ENCODE peak calls at places on chromosomes 16 and 17, in four cellular contexts. One of them, this sample, is unnamed. For H3K79me2, the result is how much of the 10 kb centered on the place peaks cover.

GRCh38 chr17:45190503-45191282 is 29.0 kb downstream of the HEXIM2 start:
- DNase-seq in K562: peak
- DNase-seq in H1: no peak
- DNase-seq in HepG2: no peak
- DNase-seq in this sample: no peak

GRCh38 chr17:57108656-57109392 is 23.8 kb downstream of the AKAP1 start:
- DNase-seq in K562: no peak
- DNase-seq in H1: no peak
- DNase-seq in HepG2: no peak
- DNase-seq in this sample: no peak

GRCh38 chr16:57503366-57503765 is 17.1 kb upstream of the DOK4 start:
- DNase-seq in K562: peak
- DNase-seq in H1: no peak
- DNase-seq in HepG2: no peak
- DNase-seq in this sample: no peak

GRCh38 chr17:31859487-31860008 is 504 bp upstream of the COPRS start:
- DNase-seq in K562: no peak
- DNase-seq in H1: no peak
- DNase-seq in HepG2: no peak
- DNase-seq in this sample: no peak

GRCh38 chr17:888998-889401 is 90.6 kb downstream of the NXN start:
- DNase-seq in K562: no peak
- DNase-seq in H1: no peak
- DNase-seq in HepG2: no peak
- DNase-seq in this sample: no peak

GRCh38 chr16:17026600-17027242 is 444.0 kb downstream of the XYLT1 start:
- DNase-seq in K562: no peak
- DNase-seq in H1: no peak
- DNase-seq in HepG2: no peak
- DNase-seq in this sample: no peak

GRCh38 chr17:1222321-1222720 is 42.5 kb upstream of the ABR start:
- DNase-seq in K562: no peak
- DNase-seq in H1: no peak
- DNase-seq in HepG2: no peak
- DNase-seq in this sample: no peak

GRCh38 chr17:30290696-30291570 is 811 bp downstream of the BLMH start:
- DNase-seq in K562: peak
- DNase-seq in H1: no peak
- DNase-seq in HepG2: peak
- DNase-seq in this sample: peak

GRCh38 chr16:52546291-52546941 is 527 bp downstream of the TOX3 start:
- DNase-seq in K562: no peak
- DNase-seq in H1: peak
- DNase-seq in HepG2: no peak
- DNase-seq in this sample: no peak

GRCh38 chr16:66735891-66736290 is 15.5 kb downstream of the DYNC1LI2 start:
- DNase-seq in K562: no peak
- DNase-seq in H1: no peak
- DNase-seq in HepG2: no peak
- DNase-seq in this sample: no peak

GRCh38 chr16:58494981-58495860 is 4.7 kb upstream of the NDRG4 start:
- DNase-seq in K562: peak
- DNase-seq in H1: peak
- DNase-seq in HepG2: peak
- DNase-seq in this sample: peak

GRCh38 chr16:83301966-83302365 is 505.8 kb upstream of the HSBP1 start:
- DNase-seq in K562: no peak
- DNase-seq in H1: no peak
- DNase-seq in HepG2: no peak
- DNase-seq in this sample: peak

GRCh38 chr16:84926462-84926861 is 84.9 kb downstream of the ZDHHC7 start:
- DNase-seq in K562: no peak
- DNase-seq in H1: no peak
- DNase-seq in HepG2: no peak
- DNase-seq in this sample: no peak
- H3K79me2 ChIP-seq in K562: under half
- H3K79me2 ChIP-seq in H1: under half
- H3K79me2 ChIP-seq in HepG2: under half
- H3K79me2 ChIP-seq in this sample: under half

DNA sequence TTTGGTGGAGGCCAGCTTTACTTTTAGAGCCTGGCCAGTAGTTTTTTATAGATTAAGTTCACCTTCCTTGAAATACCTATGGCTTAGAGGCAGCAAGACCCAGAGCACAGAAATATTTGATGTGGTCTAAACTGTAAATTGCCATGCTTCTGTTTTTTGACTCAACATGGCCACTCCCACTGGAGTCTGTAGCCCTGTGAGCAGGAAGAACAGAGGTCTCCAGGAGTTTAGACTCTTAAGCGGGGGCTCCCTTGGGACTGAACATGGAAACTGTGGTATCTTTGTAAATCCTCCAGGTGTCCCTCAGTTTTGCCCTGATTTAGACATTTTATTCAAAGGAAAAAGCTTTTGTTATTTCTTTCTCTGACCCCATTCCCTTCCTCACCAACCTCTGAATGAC is 145.6 kb downstream of the FTO start:
- DNase-seq in K562: no peak
- DNase-seq in H1: no peak
- DNase-seq in HepG2: no peak
- DNase-seq in this sample: no peak
- H3K4me2 ChIP-seq in K562: no peak
- H3K4me2 ChIP-seq in H1: no peak
- H3K4me2 ChIP-seq in HepG2: no peak
- H3K4me2 ChIP-seq in this sample: no peak

GRCh38 chr16:2270070-2270462 is 2.1 kb upstream of the RNPS1 start:
- DNase-seq in K562: no peak
- DNase-seq in H1: no peak
- DNase-seq in HepG2: no peak
- DNase-seq in this sample: no peak
- TF ChIP-seq JUN in K562: no peak
- TF ChIP-seq JUN in H1: no peak
- TF ChIP-seq JUN in HepG2: no peak
- TF ChIP-seq JUN in this sample: no peak

GRCh38 chr16:24045641-24046040 is 209.9 kb downstream of the PRKCB start:
- DNase-seq in K562: no peak
- DNase-seq in H1: peak
- DNase-seq in HepG2: no peak
- DNase-seq in this sample: no peak

GRCh38 chr16:24052466-24053324 is 203.4 kb upstream of the CACNG3 start:
- DNase-seq in K562: no peak
- DNase-seq in H1: no peak
- DNase-seq in HepG2: no peak
- DNase-seq in this sample: no peak

GRCh38 chr16:24046442-24046841 is 209.7 kb upstream of the CACNG3 start:
- DNase-seq in K562: no peak
- DNase-seq in H1: peak
- DNase-seq in HepG2: no peak
- DNase-seq in this sample: no peak

GRCh38 chr16:24051125-24051524 is 205.0 kb upstream of the CACNG3 start:
- DNase-seq in K562: no peak
- DNase-seq in H1: peak
- DNase-seq in HepG2: no peak
- DNase-seq in this sample: no peak

DNA sequence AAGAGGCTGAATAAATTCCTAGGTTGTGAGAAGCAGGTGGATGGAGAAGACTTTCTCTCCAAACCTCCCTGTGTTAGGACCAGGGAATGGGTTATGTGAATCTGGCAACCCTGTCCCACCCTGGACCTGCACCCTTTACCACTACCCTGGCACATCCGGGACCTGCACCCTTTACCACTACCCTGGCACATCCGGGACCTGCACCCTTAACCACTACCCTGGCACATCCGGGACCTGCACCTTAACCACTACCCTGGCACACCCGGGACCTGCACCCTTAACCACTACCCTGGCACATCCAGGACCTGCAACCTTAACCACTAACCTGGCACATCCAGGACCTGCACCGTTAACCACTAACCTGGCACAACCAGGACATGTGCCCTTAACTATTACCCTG is 207.0 kb upstream of the CACNG3 start:
- DNase-seq in K562: no peak
- DNase-seq in H1: no peak
- DNase-seq in HepG2: no peak
- DNase-seq in this sample: no peak
- H3K79me2 ChIP-seq in K562: under half
- H3K79me2 ChIP-seq in H1: under half
- H3K79me2 ChIP-seq in HepG2: under half
- H3K79me2 ChIP-seq in this sample: under half

GRCh38 chr17:79281803-79282202 is 207.2 kb downstream of the ENGASE start:
- DNase-seq in K562: no peak
- DNase-seq in H1: no peak
- DNase-seq in HepG2: peak
- DNase-seq in this sample: no peak

GRCh38 chr17:79279320-79279719 is 204.7 kb downstream of the ENGASE start:
- DNase-seq in K562: no peak
- DNase-seq in H1: no peak
- DNase-seq in HepG2: no peak
- DNase-seq in this sample: no peak

GRCh38 chr17:79280010-79280409 is 205.4 kb downstream of the ENGASE start:
- DNase-seq in K562: no peak
- DNase-seq in H1: no peak
- DNase-seq in HepG2: no peak
- DNase-seq in this sample: no peak

GRCh38 chr17:79282294-79282693 is 207.7 kb downstream of the ENGASE start:
- DNase-seq in K562: no peak
- DNase-seq in H1: no peak
- DNase-seq in HepG2: no peak
- DNase-seq in this sample: no peak

DNA sequence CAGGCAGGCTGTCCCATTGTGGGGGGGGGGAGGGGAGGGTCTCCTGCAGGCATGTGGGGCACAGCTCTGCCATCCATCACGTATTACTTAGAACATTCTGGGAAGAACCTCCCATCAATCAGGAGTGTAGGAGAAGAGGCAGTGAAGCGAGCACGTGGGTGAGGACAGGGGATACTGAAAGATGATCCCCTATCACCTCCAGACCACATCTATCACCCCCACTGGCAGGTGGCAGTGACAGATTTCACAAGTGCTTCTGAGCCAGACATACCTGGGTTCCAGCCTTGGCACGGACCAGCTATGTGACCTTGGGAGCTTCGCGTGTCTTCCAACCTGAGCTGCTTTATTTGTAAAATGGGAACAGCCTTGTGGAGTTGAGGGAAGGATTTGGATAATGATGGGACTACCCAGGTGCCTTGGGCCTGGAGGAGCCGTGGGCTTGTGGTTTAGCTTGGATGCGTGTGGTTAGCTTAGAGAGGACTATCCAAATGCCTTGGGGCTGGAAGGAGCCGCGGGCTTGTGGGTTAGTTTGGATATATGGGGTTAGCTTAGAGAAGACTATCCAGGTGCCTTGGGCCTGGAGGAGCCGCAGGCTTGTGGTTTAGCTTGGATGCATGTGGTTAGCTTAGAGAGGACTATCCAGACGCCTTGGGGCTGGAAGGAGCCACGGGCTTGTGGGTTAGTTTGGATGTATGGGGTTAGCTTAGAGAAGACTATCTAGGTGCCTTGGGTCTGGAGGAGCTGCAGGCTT is 206.4 kb downstream of the ENGASE start:
- DNase-seq in K562: no peak
- DNase-seq in H1: no peak
- DNase-seq in HepG2: no peak
- DNase-seq in this sample: no peak
- H3K4me2 ChIP-seq in K562: no peak
- H3K4me2 ChIP-seq in H1: no peak
- H3K4me2 ChIP-seq in HepG2: no peak
- H3K4me2 ChIP-seq in this sample: no peak

GRCh38 chr16:48963901-48964615 is 317.6 kb downstream of the CBLN1 start:
- DNase-seq in K562: no peak
- DNase-seq in H1: no peak
- DNase-seq in HepG2: no peak
- DNase-seq in this sample: no peak
- TF ChIP-seq JUN in K562: no peak
- TF ChIP-seq JUN in H1: no peak
- TF ChIP-seq JUN in HepG2: no peak
- TF ChIP-seq JUN in this sample: no peak

GRCh38 chr17:51050291-51051033 is 70.2 kb downstream of the SPAG9 start:
- DNase-seq in K562: no peak
- DNase-seq in H1: no peak
- DNase-seq in HepG2: no peak
- DNase-seq in this sample: no peak

GRCh38 chr17:51054748-51055147 is 65.9 kb downstream of the SPAG9 start:
- DNase-seq in K562: no peak
- DNase-seq in H1: no peak
- DNase-seq in HepG2: no peak
- DNase-seq in this sample: no peak

GRCh38 chr17:51057534-51057933 is 63.1 kb downstream of the SPAG9 start:
- DNase-seq in K562: no peak
- DNase-seq in H1: no peak
- DNase-seq in HepG2: no peak
- DNase-seq in this sample: no peak

GRCh38 chr17:51056813-51057510 is 63.7 kb downstream of the SPAG9 start:
- DNase-seq in K562: peak
- DNase-seq in H1: peak
- DNase-seq in HepG2: peak
- DNase-seq in this sample: peak

GRCh38 chr17:51052235-51052634 is 68.4 kb downstream of the SPAG9 start:
- DNase-seq in K562: no peak
- DNase-seq in H1: no peak
- DNase-seq in HepG2: no peak
- DNase-seq in this sample: no peak
- H3K79me2 ChIP-seq in K562: under half
- H3K79me2 ChIP-seq in H1: under half
- H3K79me2 ChIP-seq in HepG2: under half
- H3K79me2 ChIP-seq in this sample: under half

This sample was measured in endothelial cell of umbilical vein.